ENCODE peak calls at places on chromosomes 13 and 19, in four cellular contexts. P is CD8-positive, alpha-beta memory T cell; J is T-helper 17 cell; X is GM04503. E is an unnamed sample.

GRCh38 chr19:42121666-42122069 is 10.6 kb downstream of the POU2F2 start:
- DNase-seq in P (peak), J (peak), X (peak), E (peak)

GRCh38 chr13:33799950-33800592 is 17.9 kb upstream of the RFC3 start:
- DNase-seq in P (no peak), J (no peak), X (no peak), E (no peak)

GRCh38 chr13:102440259-102440936 is 38.5 kb upstream of the FGF14 start:
- DNase-seq in P (no peak), J (no peak), X (no peak), E (no peak)

GRCh38 chr13:109741966-109742365 is 44.4 kb downstream of the IRS2 start:
- DNase-seq in P (no peak), J (no peak), X (no peak), E (no peak)

GRCh38 chr13:74191036-74191809 is 57.0 kb upstream of the KLF12 start:
- DNase-seq in P (no peak), J (no peak), X (no peak), E (no peak)

GRCh38 chr19:19267305-19267704 is 5.8 kb downstream of the TM6SF2 start:
- DNase-seq in P (no peak), J (no peak), X (no peak), E (no peak)

GRCh38 chr19:49468746-49469447 is 5.1 kb upstream of the FLT3LG start:
- DNase-seq in P (peak), J (peak), X (peak), E (peak)

GRCh38 chr13:40562975-40563349 is 103.5 kb downstream of the FOXO1 start:
- DNase-seq in P (no peak), J (no peak), X (no peak), E (no peak)

GRCh38 chr13:107534548-107534947 is 680.8 kb downstream of the LIG4 start:
- DNase-seq in P (no peak), J (no peak), X (no peak), E (no peak)